ENCODE peak calls at places on chromosome 17, in seven cellular contexts. D is GM23338, G is caudate nucleus, Y is cardiac muscle cell, F is IMR-90, S is ovary, U is adrenal gland. A is an unnamed sample.

GRCh38 chr17:34318474-34318873 is 761 bp upstream of the CCL8 start:
- DNase-seq in D (peak; percentile 75), G (no peak), Y (no peak), F (no peak), S (no peak), U (no peak), A (no peak)

GRCh38 chr17:16419929-16420271 is 4.5 kb downstream of the TRPV2 start:
- DNase-seq in D (no peak), G (no peak), Y (no peak), F (peak; percentile 86), S (peak; percentile 25), U (no peak), A (peak; percentile 79)

GRCh38 chr17:83151442-83152220 is 72.2 kb downstream of the METRNL start:
- DNase-seq in D (peak; percentile 69), G (no peak), Y (no peak), F (peak; percentile 43), S (peak; percentile 53), U (no peak), A (peak; percentile 27)

GRCh38 chr17:45918241-45918745 is 23.9 kb downstream of the MAPT start:
- DNase-seq in D (no peak), G (no peak), Y (no peak), F (no peak), S (no peak), U (no peak), A (no peak)

GRCh38 chr17:57004944-57005579 is 27.1 kb downstream of the SCPEP1 start:
- DNase-seq in D (peak; percentile 62), G (no peak), Y (peak; percentile 36), F (no peak), S (no peak), U (no peak), A (no peak)

GRCh38 chr17:8320262-8320661 is 10.2 kb downstream of the ARHGEF15 start:
- DNase-seq in D (no peak), G (no peak), Y (no peak), F (no peak), S (no peak), U (no peak), A (no peak)

GRCh38 chr17:2814499-2815341 is 18.5 kb downstream of the RAP1GAP2 start:
- DNase-seq in D (no peak), G (no peak), Y (no peak), F (no peak), S (no peak), U (no peak), A (no peak)

GRCh38 chr17:44983563-44983962 is 15.5 kb upstream of the C1QL1 start:
- DNase-seq in D (no peak), G (no peak), Y (peak; percentile 68), F (no peak), S (no peak), U (no peak), A (no peak)

GRCh38 chr17:77375917-77376651 is 235.3 kb downstream of the SEC14L1 start:
- DNase-seq in D (no peak), G (no peak), Y (peak; percentile 71), F (peak; percentile 92), S (peak; percentile 75), U (peak; percentile 56), A (peak; percentile 65)

GRCh38 chr17:27595208-27595607 is 35.8 kb upstream of the LGALS9 start:
- DNase-seq in D (no peak), G (no peak), Y (no peak), F (no peak), S (no peak), U (no peak), A (no peak)

GRCh38 chr17:61389670-61390478 is 9.8 kb upstream of the TBX2 start:
- DNase-seq in D (peak; percentile 86), G (no peak), Y (peak; percentile 70), F (peak; percentile 41), S (peak; percentile 55), U (no peak), A (no peak)

GRCh38 chr17:75078097-75079022 is 9.4 kb upstream of the SLC16A5 start:
- DNase-seq in D (no peak), G (no peak), Y (no peak), F (peak; percentile 78), S (no peak), U (peak; percentile 47), A (peak; percentile 76)
- H3K27ac ChIP-seq in D (no peak overlapping the region), G (peak overlapping the region; percentile 4), Y (no peak overlapping the region), F (peak overlapping the region; percentile 1), S (peak overlapping the region; percentile 44), U (no peak overlapping the region), A (peak overlapping the region; percentile 17)

GRCh38 chr17:40532520-40533253 is 31.3 kb upstream of the TNS4 start:
- DNase-seq in D (no peak), G (no peak), Y (no peak), F (peak; percentile 37), S (no peak), U (peak; percentile 4), A (no peak)
- H3K27ac ChIP-seq in D (no peak overlapping the region), G (no peak overlapping the region), Y (no peak overlapping the region), F (peak overlapping the region; percentile 51), S (peak overlapping the region; percentile 55), U (no peak overlapping the region), A (peak overlapping the region; percentile 72)

DNA sequence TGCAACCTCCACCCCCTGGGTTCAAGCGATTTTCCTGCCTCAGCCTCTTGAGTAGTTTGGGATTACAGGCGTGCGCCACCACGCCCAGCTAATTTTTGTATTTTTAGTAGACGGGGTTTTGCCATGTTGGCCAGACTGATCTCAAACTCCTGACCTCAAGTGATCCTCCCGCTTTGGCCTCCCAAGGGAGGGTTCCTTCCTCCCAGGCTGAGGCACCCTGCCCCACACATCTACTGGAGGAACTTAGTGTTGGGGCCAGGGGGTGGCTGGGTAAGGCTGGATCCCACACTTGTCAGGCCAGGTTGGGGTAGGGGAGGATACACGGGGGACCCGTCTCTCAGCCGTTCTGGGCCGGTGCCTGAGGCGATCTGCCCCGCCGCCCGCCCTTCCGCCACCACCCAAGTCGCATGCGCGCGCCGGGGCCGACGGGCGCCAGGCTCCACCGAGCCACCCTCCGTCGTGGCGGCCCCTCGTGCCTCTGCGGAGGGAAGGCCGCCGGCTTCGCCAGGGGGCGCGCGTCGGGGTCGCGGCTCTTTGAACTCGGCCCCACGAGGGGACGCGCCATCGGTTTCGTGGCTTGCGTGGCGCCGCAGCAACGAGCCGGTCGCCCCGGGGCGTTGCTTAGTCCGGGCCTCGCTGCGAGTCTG is 15.9 kb downstream of the GRB7 start:
- DNase-seq in D (peak; percentile 69), G (no peak), Y (no peak), F (no peak), S (no peak), U (peak; percentile 43), A (no peak)
- H3K27ac ChIP-seq in D (no peak overlapping the region), G (peak overlapping the region; percentile 86), Y (no peak overlapping the region), F (peak overlapping the region; percentile 72), S (peak overlapping the region; percentile 93), U (peak overlapping the region; percentile 79), A (no peak overlapping the region)

GRCh38 chr17:73492802-73493139 is 151.5 kb downstream of the SDK2 start:
- DNase-seq in D (peak; percentile 36), G (no peak), Y (peak; percentile 55), F (no peak), S (no peak), U (no peak), A (no peak)
- H3K27ac ChIP-seq in D (peak overlapping the region; percentile 61), G (no peak overlapping the region), Y (no peak overlapping the region), F (no peak overlapping the region), S (no peak overlapping the region), U (no peak overlapping the region), A (no peak overlapping the region)

GRCh38 chr17:64779344-64780095 is 117.4 kb upstream of the SMURF2 start:
- DNase-seq in D (peak; percentile 73), G (no peak), Y (no peak), F (no peak), S (peak; percentile 30), U (no peak), A (no peak)
- H3K27ac ChIP-seq in D (no peak overlapping the region), G (no peak overlapping the region), Y (no peak overlapping the region), F (no peak overlapping the region), S (no peak overlapping the region), U (no peak overlapping the region), A (no peak overlapping the region)

GRCh38 chr17:29891131-29891530 is 38.9 kb downstream of the SSH2 start:
- DNase-seq in D (no peak), G (no peak), Y (no peak), F (no peak), S (no peak), U (no peak), A (no peak)

DNA sequence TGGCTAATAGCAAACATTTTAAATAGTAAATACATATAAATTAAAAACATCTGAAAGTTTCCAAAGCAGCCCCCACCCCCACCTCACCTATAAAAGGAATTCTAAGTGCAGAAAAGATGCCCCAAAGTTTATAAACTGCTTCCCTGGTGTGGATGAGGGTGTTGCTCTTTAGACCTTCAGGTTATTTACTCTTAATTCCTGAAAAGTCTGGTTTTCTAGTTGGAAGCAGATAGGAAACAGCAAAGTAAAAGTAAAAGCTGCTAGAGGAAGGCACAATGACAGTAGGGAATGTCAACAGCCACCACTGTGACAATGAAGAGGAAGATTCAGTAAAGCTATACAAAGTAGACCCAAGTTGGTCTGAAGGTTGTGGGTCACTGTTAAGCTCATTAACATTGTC is 37.8 kb downstream of the SSH2 start:
- DNase-seq in D (no peak), G (no peak), Y (no peak), F (no peak), S (no peak), U (no peak), A (no peak)
- H3K27ac ChIP-seq in D (no peak overlapping the region), G (no peak overlapping the region), Y (no peak overlapping the region), F (no peak overlapping the region), S (no peak overlapping the region), U (no peak overlapping the region), A (no peak overlapping the region)

DNA sequence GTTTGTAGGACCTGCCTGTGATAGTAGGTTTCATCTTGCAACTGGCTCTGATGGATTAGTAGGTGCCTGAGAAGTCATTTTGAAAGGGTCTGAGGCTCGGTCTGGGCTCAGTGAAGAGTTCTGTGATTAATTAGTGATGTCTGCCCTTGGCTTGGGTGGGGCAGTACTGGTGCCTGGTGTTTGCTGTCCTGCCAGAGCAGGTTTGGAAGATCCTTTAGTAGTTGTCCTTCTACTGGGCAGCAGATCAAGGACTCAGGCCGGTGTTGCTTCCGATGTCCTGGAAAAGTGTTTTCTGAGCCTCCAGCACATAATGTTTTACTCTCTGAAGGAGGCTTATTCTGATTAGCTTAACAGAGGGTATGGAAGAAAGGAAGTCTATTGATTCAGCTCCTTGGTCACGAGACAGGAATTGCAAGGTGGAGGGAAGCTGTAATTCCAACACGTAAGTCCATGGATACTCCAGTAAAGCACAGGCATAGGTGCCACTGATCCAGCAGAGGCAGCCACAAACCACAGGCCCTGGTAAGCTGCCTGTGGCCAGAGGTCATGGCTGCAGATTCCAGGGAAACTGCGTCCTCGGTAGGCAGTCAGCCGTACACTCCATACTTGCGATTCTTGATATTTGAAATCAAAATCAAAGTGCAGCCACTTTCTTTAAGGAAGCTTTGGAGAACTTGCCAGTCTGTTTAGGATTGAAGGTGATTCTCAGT is 18.7 kb downstream of the HLF start:
- DNase-seq in D (no peak), G (no peak), Y (no peak), F (no peak), S (no peak), U (no peak), A (no peak)
- H3K27ac ChIP-seq in D (no peak overlapping the region), G (peak overlapping the region; percentile 69), Y (no peak overlapping the region), F (no peak overlapping the region), S (peak overlapping the region; percentile 89), U (peak overlapping the region; percentile 80), A (no peak overlapping the region)

GRCh38 chr17:81336296-81336929 is 41.3 kb upstream of the SLC38A10 start:
- DNase-seq in D (no peak), G (no peak), Y (no peak), F (no peak), S (no peak), U (no peak), A (no peak)
- H3K27ac ChIP-seq in D (no peak overlapping the region), G (no peak overlapping the region), Y (no peak overlapping the region), F (no peak overlapping the region), S (no peak overlapping the region), U (no peak overlapping the region), A (no peak overlapping the region)

GRCh38 chr17:30924341-30924740 is 2.6 kb downstream of the ADAP2 start:
- DNase-seq in D (peak; percentile 24), G (no peak), Y (no peak), F (no peak), S (no peak), U (no peak), A (no peak)
- H3K27ac ChIP-seq in D (no peak overlapping the region), G (no peak overlapping the region), Y (no peak overlapping the region), F (no peak overlapping the region), S (no peak overlapping the region), U (no peak overlapping the region), A (no peak overlapping the region)